ENCODE peak calls at places on chromosome 7, in six cellular contexts. T is right atrium auricular region, Q is colonic mucosa, H is ACHN, I is NCI-H1694 treated with DMSO at 0.1 percent for 48 hours, N is GM04504. P is an unnamed sample.

GRCh38 chr7:29229946-29230345 is 35.4 kb downstream of the CHN2 start:
- DNase-seq in T (no peak), Q (no peak), H (no peak), I (no peak), N (no peak), P (no peak)

GRCh38 chr7:148963583-148964509 is 64.5 kb downstream of the PDIA4 start:
- DNase-seq in T (no peak), Q (peak), H (no peak), I (no peak), N (no peak), P (no peak)

GRCh38 chr7:31065840-31066239 is 13.7 kb downstream of the ADCYAP1R1 start:
- DNase-seq in T (no peak), Q (no peak), H (no peak), I (no peak), N (no peak), P (no peak)

GRCh38 chr7:137820677-137821420 is 25.9 kb downstream of the DGKI start:
- DNase-seq in T (peak), Q (peak), H (no peak), I (no peak), N (peak), P (no peak)

GRCh38 chr7:47204709-47205108 is 377.2 kb downstream of the TNS3 start:
- DNase-seq in T (no peak), Q (no peak), H (no peak), I (no peak), N (no peak), P (no peak)

GRCh38 chr7:23431596-23432284 is 38.6 kb downstream of the IGF2BP3 start:
- DNase-seq in T (no peak), Q (no peak), H (no peak), I (no peak), N (no peak), P (no peak)

GRCh38 chr7:150780249-150780648 is 19.9 kb downstream of the TMEM176B start:
- DNase-seq in T (peak), Q (no peak), H (no peak), I (no peak), N (no peak), P (no peak)

GRCh38 chr7:22814261-22815208 is 8.1 kb downstream of the TOMM7 start:
- DNase-seq in T (no peak), Q (no peak), H (peak), I (no peak), N (no peak), P (no peak)

GRCh38 chr7:74410772-74411171 is 42.9 kb upstream of the GTF2IRD1 start:
- DNase-seq in T (no peak), Q (no peak), H (no peak), I (no peak), N (no peak), P (no peak)

GRCh38 chr7:67588631-67589030 is 592.0 kb downstream of the TYW1 start:
- DNase-seq in T (no peak), Q (no peak), H (no peak), I (peak), N (no peak), P (no peak)